ENCODE peak calls at places on chromosome 20, in four cellular contexts. E is A549, C is HepG2, Q is heart left ventricle. F is an unnamed sample.

GRCh38 chr20:13995086-13995665 is at the start of gene MACROD2:
- ATAC-seq in E (peak; percentile 96), C (peak; percentile 92), Q (peak; percentile 100), F (peak; percentile 99)

GRCh38 chr20:6265204-6265904 is 142.5 kb upstream of the FERMT1 start:
- ATAC-seq in E (no peak), C (peak; percentile 68), Q (peak; percentile 83), F (peak; percentile 62)

GRCh38 chr20:37394543-37395410 is 48.8 kb downstream of the SRC start:
- ATAC-seq in E (no peak), C (no peak), Q (no peak), F (no peak)

GRCh38 chr20:64234291-64234791 is 21.2 kb upstream of the PCMTD2 start:
- ATAC-seq in E (no peak), C (peak; percentile 42), Q (no peak), F (no peak)

GRCh38 chr20:24017160-24017761 is 28.7 kb upstream of the GGTLC1 start:
- ATAC-seq in E (no peak), C (no peak), Q (no peak), F (no peak)

GRCh38 chr20:2800590-2801458 is at the start of gene CPXM1:
- ATAC-seq in E (no peak), C (peak; percentile 71), Q (peak; percentile 38), F (no peak)

GRCh38 chr20:21074605-21075336 is 31.4 kb downstream of the LINC00237 start:
- ATAC-seq in E (peak; percentile 54), C (no peak), Q (no peak), F (no peak)

GRCh38 chr20:20759132-20759531 is 46.7 kb upstream of the RALGAPA2 start:
- ATAC-seq in E (no peak), C (peak; percentile 66), Q (no peak), F (no peak)

GRCh38 chr20:20412750-20413149 is 44.8 kb downstream of the INSM1 start:
- ATAC-seq in E (no peak), C (no peak), Q (no peak), F (no peak)

GRCh38 chr20:58515240-58516212 is at the start of gene APCDD1L:
- ATAC-seq in E (no peak), C (no peak), Q (peak; percentile 76), F (peak; percentile 43)

GRCh38 chr20:5590899-5591298 is 159.3 kb upstream of the SHLD1 start:
- ATAC-seq in E (no peak), C (no peak), Q (no peak), F (no peak)

GRCh38 chr20:25035924-25036323 is 22.0 kb downstream of the ACSS1 start:
- ATAC-seq in E (no peak), C (no peak), Q (no peak), F (no peak)

GRCh38 chr20:37575884-37576283 is 48.2 kb upstream of the BLCAP start:
- ATAC-seq in E (peak; percentile 23), C (peak; percentile 29), Q (no peak), F (no peak)

GRCh38 chr20:50805349-50805684 is 10.5 kb downstream of the BCAS4 start:
- ATAC-seq in E (no peak), C (no peak), Q (no peak), F (no peak)

GRCh38 chr20:371755-372542 is 8.6 kb upstream of the TRIB3 start:
- ATAC-seq in E (peak; percentile 73), C (peak; percentile 88), Q (peak; percentile 85), F (peak; percentile 88)

GRCh38 chr20:2521369-2522305 is 12.9 kb upstream of the ZNF343 start:
- ATAC-seq in E (no peak), C (no peak), Q (no peak), F (no peak)

GRCh38 chr20:19483309-19483708 is 270.9 kb downstream of the SLC24A3 start:
- ATAC-seq in E (no peak), C (no peak), Q (no peak), F (no peak)

GRCh38 chr20:22371843-22372242 is 212.5 kb downstream of the FOXA2 start:
- ATAC-seq in E (no peak), C (no peak), Q (no peak), F (no peak)

GRCh38 chr20:12737900-12738299 is 270.9 kb upstream of the SPTLC3 start:
- ATAC-seq in E (no peak), C (peak; percentile 51), Q (peak; percentile 70), F (peak; percentile 64)

GRCh38 chr20:2109425-2110210 is 8.0 kb downstream of the STK35 start:
- ATAC-seq in E (no peak), C (no peak), Q (peak; percentile 81), F (peak; percentile 53)

GRCh38 chr20:6178537-6178936 is 55.7 kb upstream of the FERMT1 start:
- ATAC-seq in E (no peak), C (peak; percentile 61), Q (no peak), F (no peak)

GRCh38 chr20:51486197-51487005 is 56.1 kb downstream of the NFATC2 start:
- ATAC-seq in E (no peak), C (no peak), Q (no peak), F (no peak)

GRCh38 chr20:19449051-19449450 is 236.6 kb downstream of the SLC24A3 start:
- ATAC-seq in E (no peak), C (no peak), Q (no peak), F (no peak)

GRCh38 chr20:25048519-25048952 is 9.4 kb downstream of the ACSS1 start:
- ATAC-seq in E (no peak), C (no peak), Q (no peak), F (no peak)

GRCh38 chr20:7330850-7331249 is 563.4 kb downstream of the BMP2 start:
- ATAC-seq in E (no peak), C (no peak), Q (no peak), F (no peak)

GRCh38 chr20:34946661-34947060 is 8.9 kb downstream of the GSS start:
- ATAC-seq in E (no peak), C (peak; percentile 61), Q (no peak), F (no peak)
- TF ChIP-seq POLR2A in E (no peak), C (no peak), Q (no peak), F (no peak)

GRCh38 chr20:34302723-34303528 is at the start of gene AHCY:
- ATAC-seq in E (peak; percentile 96), C (peak; percentile 90), Q (peak; percentile 97), F (peak; percentile 98)

GRCh38 chr20:34300809-34301586 is 2.2 kb downstream of the AHCY start:
- ATAC-seq in E (no peak), C (peak; percentile 8), Q (peak; percentile 21), F (no peak)

GRCh38 chr20:34302312-34302722 is 838 bp downstream of the AHCY start:
- ATAC-seq in E (no peak), C (peak; percentile 1), Q (no peak), F (no peak)

GRCh38 chr20:34299925-34300806 is 3.0 kb downstream of the AHCY start:
- ATAC-seq in E (no peak), C (peak; percentile 3), Q (no peak), F (no peak)

DNA sequence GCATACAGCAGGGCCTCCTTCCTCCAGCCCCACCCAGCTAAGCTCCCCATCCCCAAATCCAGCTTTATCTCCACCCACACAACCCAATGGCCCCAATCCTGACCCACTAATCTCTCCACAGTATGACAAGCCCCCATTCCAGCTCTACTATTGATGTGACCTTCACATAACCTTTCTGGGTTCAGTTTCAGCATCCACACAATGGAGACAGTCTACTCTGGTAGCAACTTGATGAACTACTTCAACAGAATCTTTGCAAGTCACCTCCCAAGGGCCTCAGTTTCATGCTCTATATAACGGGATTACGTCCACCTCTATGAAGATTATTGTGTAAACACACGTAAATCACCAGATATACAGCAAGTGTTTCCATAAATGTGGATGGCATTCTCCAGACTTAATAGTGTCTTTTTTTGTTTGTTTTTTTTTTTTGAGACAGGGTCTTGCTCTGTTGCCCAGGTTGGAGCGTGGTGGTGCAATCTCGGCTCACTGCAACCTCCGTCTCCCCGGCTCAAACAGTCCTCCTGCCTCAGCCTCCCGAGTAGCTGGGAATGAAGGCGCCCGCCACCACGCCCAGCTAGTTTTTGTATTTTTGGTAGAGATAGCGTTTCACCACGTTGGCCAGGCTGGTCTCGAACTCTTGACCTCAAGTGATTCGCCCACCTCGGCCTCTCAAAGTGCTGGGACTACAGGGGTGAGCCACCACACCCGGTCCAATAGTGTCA is 1.4 kb downstream of the AHCY start:
- ATAC-seq in E (no peak), C (no peak), Q (no peak), F (no peak)
- TF ChIP-seq POLR2A in E (no peak), C (no peak), Q (no peak), F (no peak)

GRCh38 chr20:17939622-17940446 is 28.8 kb downstream of the SNX5 start:
- ATAC-seq in E (peak; percentile 10), C (peak; percentile 45), Q (no peak), F (no peak)
- TF ChIP-seq POLR2A in E (no peak), C (peak; percentile 18), Q (no peak), F (no peak)

GRCh38 chr20:43513298-43514061 is 6.0 kb downstream of the L3MBTL1 start:
- ATAC-seq in E (no peak), C (peak; percentile 92), Q (no peak), F (no peak)
- TF ChIP-seq POLR2A in E (no peak), C (peak; percentile 58), Q (peak; percentile 59), F (peak; percentile 36)

DNA sequence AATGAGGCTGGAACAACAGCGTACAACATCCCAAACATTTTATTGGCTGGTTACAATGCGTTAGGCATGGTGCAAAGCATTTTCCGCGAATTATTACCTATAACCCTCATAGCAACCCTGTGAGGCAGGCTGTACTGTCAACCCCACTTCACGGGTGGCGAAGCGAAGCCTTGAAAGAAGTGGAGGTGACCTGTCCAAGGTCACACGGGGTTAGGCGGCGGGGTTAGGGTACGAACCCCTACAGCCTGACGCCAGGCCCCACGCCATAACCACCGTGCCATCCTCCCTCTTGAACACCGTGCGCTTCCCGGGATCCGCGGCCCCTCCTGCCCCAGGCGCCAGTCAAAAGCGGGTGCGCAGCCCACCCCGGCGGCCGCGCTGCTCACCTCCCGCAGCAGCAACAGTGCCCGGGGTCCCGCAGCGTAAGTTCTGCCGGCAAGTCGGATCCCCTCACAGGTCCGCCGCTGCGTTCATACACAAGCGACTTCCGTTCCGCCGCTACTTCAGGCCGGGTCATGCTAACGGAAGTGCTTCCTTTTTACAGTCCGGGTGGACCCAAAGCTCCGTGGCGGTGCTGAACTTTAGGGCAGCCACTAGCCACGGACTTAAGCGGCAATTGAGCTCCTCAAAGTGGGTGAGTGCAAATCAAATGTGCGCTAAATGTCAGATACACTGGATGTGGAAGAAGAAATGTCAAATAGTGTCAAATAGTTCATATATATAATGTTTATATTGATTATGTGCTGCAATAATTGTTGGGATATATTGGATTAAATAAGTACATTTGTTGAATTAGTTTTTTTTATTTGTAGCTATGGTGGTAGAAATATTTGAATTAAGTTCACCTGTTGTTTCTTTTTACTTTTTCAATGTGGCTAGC is at the start of gene CDK5RAP1:
- ATAC-seq in E (peak; percentile 99), C (peak; percentile 93), Q (peak; percentile 95), F (peak; percentile 93)
- TF ChIP-seq POLR2A in E (peak; percentile 90), C (peak; percentile 91), Q (peak; percentile 42), F (peak; percentile 27)

DNA sequence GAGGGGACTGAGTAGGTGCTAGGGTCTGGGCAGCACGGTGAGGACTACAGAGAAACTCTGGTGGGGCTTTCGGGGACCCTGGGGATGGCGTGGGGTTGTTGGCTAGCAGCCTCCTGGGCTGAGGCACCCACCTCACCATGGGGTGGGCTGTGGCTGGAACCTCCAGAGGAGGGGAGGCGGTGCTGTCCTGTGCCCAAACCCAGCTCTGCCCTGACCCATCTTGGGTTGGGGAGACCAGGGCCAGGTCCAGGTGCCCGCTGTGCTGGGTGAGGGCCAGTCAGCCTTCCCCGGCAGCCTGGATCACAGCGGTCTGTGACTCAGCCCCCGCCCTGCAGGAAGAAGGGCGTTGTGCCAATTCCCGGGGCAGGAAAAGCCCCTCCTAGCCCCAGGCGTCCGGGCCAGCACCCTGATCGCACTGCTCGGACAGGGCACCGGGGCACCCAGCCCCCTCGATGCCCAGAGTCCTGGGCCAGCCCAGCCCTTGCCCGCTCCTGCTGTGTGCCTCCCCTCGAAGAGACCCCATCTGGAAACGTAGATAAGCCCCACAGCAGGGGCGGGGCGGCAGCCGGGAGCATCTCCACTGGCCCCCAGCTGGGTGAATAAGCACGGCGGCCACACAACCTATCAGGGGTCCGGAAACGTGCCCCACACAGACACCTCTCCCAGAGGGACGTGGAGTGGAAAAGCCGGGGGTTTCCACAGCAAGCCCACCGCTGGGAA is 10.0 kb downstream of the LAMA5 start:
- ATAC-seq in E (no peak), C (no peak), Q (peak; percentile 50), F (peak; percentile 34)
- TF ChIP-seq POLR2A in E (peak; percentile 20), C (no peak), Q (peak; percentile 12), F (no peak)